ENCODE peak calls at places on chromosome 22, in ten cellular contexts. F is right lobe of liver, I is HT1080, D is NCI-H1092, J is MV-4-11, R is bronchial epithelial cell, L is PC-3, P is NCI-H1417, A is cortex of kidney, Q is SHP77. M is an unnamed sample.

GRCh38 chr22:17116931-17117330 is 4.2 kb downstream of the TMEM121B start:
- DNase-seq in F (no peak), I (no peak), D (no peak), J (no peak), R (no peak), L (no peak), P (no peak), A (no peak), Q (no peak), M (no peak)

GRCh38 chr22:32144875-32145274 is 14.2 kb downstream of the C22orf42 start:
- DNase-seq in F (no peak), I (no peak), D (no peak), J (peak), R (peak), L (no peak), P (no peak), A (no peak), Q (no peak), M (no peak)

GRCh38 chr22:46546466-46547178 is 9.2 kb upstream of the CELSR1 start:
- DNase-seq in F (peak), I (peak), D (no peak), J (no peak), R (no peak), L (no peak), P (no peak), A (no peak), Q (no peak), M (no peak)

GRCh38 chr22:30882974-30883533 is 85.5 kb downstream of the MORC2 start:
- DNase-seq in F (peak), I (no peak), D (no peak), J (no peak), R (no peak), L (no peak), P (no peak), A (no peak), Q (no peak), M (no peak)

GRCh38 chr22:40183029-40183581 is 5.4 kb downstream of the TNRC6B start:
- DNase-seq in F (no peak), I (peak), D (no peak), J (peak), R (peak), L (peak), P (no peak), A (no peak), Q (no peak), M (no peak)

GRCh38 chr22:20159088-20159487 is 8.2 kb upstream of the CCDC188 start:
- DNase-seq in F (no peak), I (no peak), D (no peak), J (peak), R (no peak), L (no peak), P (no peak), A (no peak), Q (no peak), M (no peak)

GRCh38 chr22:37519268-37520195 is at the start of gene CARD10:
- DNase-seq in F (peak), I (no peak), D (no peak), J (no peak), R (peak), L (peak), P (peak), A (no peak), Q (peak), M (no peak)

GRCh38 chr22:47162865-47163264 is 400.4 kb downstream of the TBC1D22A start:
- DNase-seq in F (peak), I (no peak), D (no peak), J (no peak), R (no peak), L (no peak), P (no peak), A (no peak), Q (no peak), M (no peak)

GRCh38 chr22:26086359-26086758 is 82.9 kb upstream of the SEZ6L start:
- DNase-seq in F (no peak), I (no peak), D (peak), J (no peak), R (no peak), L (no peak), P (no peak), A (no peak), Q (no peak), M (no peak)

GRCh38 chr22:48819991-48820390 is 1007.7 kb downstream of the BRD1 start:
- DNase-seq in F (no peak), I (no peak), D (no peak), J (no peak), R (no peak), L (no peak), P (no peak), A (no peak), Q (no peak), M (no peak)

GRCh38 chr22:41009222-41009948 is 58.2 kb downstream of the RBX1 start:
- DNase-seq in F (no peak), I (peak), D (no peak), J (peak), R (peak), L (peak), P (no peak), A (no peak), Q (no peak), M (no peak)

GRCh38 chr22:27667121-27667843 is 134.3 kb downstream of the MN1 start:
- DNase-seq in F (no peak), I (no peak), D (no peak), J (no peak), R (no peak), L (no peak), P (no peak), A (no peak), Q (no peak), M (no peak)